ENCODE peak calls at places on chromosomes 4 and X, in nine cellular contexts. One of them, this sample, is unnamed.

GRCh38 chr4:138334346-138335016 is 92.3 kb upstream of the SLC7A11 start:
- DNase-seq in NCI-H1417: no peak
- DNase-seq in IMR-90: no peak
- DNase-seq in T-helper 2 cell: no peak
- DNase-seq in central memory CD8-positive, alpha-beta T cell: no peak
- DNase-seq in GM12891: no peak
- DNase-seq in NCI-H1694 treated with DMSO at 0.1 percent for 48 hours: no peak
- DNase-seq in G401: no peak
- DNase-seq in cortex of kidney: no peak
- DNase-seq in this sample: no peak

GRCh38 chr4:1480720-1481119 is 74.5 kb upstream of the NKX1-1 start:
- DNase-seq in NCI-H1417: no peak
- DNase-seq in IMR-90: no peak
- DNase-seq in T-helper 2 cell: no peak
- DNase-seq in central memory CD8-positive, alpha-beta T cell: no peak
- DNase-seq in GM12891: no peak
- DNase-seq in NCI-H1694 treated with DMSO at 0.1 percent for 48 hours: no peak
- DNase-seq in G401: no peak
- DNase-seq in cortex of kidney: no peak
- DNase-seq in this sample: no peak

GRCh38 chr4:43882470-43882869 is 566.1 kb downstream of the KCTD8 start:
- DNase-seq in NCI-H1417: no peak
- DNase-seq in IMR-90: no peak
- DNase-seq in T-helper 2 cell: no peak
- DNase-seq in central memory CD8-positive, alpha-beta T cell: no peak
- DNase-seq in GM12891: no peak
- DNase-seq in NCI-H1694 treated with DMSO at 0.1 percent for 48 hours: no peak
- DNase-seq in G401: no peak
- DNase-seq in cortex of kidney: no peak
- DNase-seq in this sample: no peak

GRCh38 chr4:165635261-165635838 is 237.7 kb upstream of the TLL1 start:
- DNase-seq in NCI-H1417: no peak
- DNase-seq in IMR-90: no peak
- DNase-seq in T-helper 2 cell: no peak
- DNase-seq in central memory CD8-positive, alpha-beta T cell: no peak
- DNase-seq in GM12891: no peak
- DNase-seq in NCI-H1694 treated with DMSO at 0.1 percent for 48 hours: no peak
- DNase-seq in G401: no peak
- DNase-seq in cortex of kidney: no peak
- DNase-seq in this sample: no peak

GRCh38 chr4:76276813-76277212 is 25.3 kb downstream of the FAM47E start:
- DNase-seq in NCI-H1417: no peak
- DNase-seq in IMR-90: no peak
- DNase-seq in T-helper 2 cell: peak
- DNase-seq in central memory CD8-positive, alpha-beta T cell: no peak
- DNase-seq in GM12891: no peak
- DNase-seq in NCI-H1694 treated with DMSO at 0.1 percent for 48 hours: no peak
- DNase-seq in G401: no peak
- DNase-seq in cortex of kidney: no peak
- DNase-seq in this sample: no peak

GRCh38 chr4:11073621-11074051 is 355.1 kb downstream of the HS3ST1 start:
- DNase-seq in NCI-H1417: no peak
- DNase-seq in IMR-90: no peak
- DNase-seq in T-helper 2 cell: no peak
- DNase-seq in central memory CD8-positive, alpha-beta T cell: no peak
- DNase-seq in GM12891: no peak
- DNase-seq in NCI-H1694 treated with DMSO at 0.1 percent for 48 hours: no peak
- DNase-seq in G401: peak
- DNase-seq in cortex of kidney: no peak
- DNase-seq in this sample: no peak

GRCh38 chr4:163548481-163549243 is 54.2 kb downstream of the TMA16 start:
- DNase-seq in NCI-H1417: peak
- DNase-seq in IMR-90: peak
- DNase-seq in T-helper 2 cell: peak
- DNase-seq in central memory CD8-positive, alpha-beta T cell: no peak
- DNase-seq in GM12891: no peak
- DNase-seq in NCI-H1694 treated with DMSO at 0.1 percent for 48 hours: peak
- DNase-seq in G401: peak
- DNase-seq in cortex of kidney: no peak
- DNase-seq in this sample: no peak

GRCh38 chr4:8756816-8757215 is 114.8 kb downstream of the HMX1 start:
- DNase-seq in NCI-H1417: no peak
- DNase-seq in IMR-90: no peak
- DNase-seq in T-helper 2 cell: no peak
- DNase-seq in central memory CD8-positive, alpha-beta T cell: no peak
- DNase-seq in GM12891: no peak
- DNase-seq in NCI-H1694 treated with DMSO at 0.1 percent for 48 hours: no peak
- DNase-seq in G401: no peak
- DNase-seq in cortex of kidney: no peak
- DNase-seq in this sample: no peak

GRCh38 chr4:113732-114131 is 10.6 kb upstream of the ZNF718 start:
- DNase-seq in NCI-H1417: no peak
- DNase-seq in IMR-90: no peak
- DNase-seq in T-helper 2 cell: no peak
- DNase-seq in central memory CD8-positive, alpha-beta T cell: no peak
- DNase-seq in GM12891: no peak
- DNase-seq in NCI-H1694 treated with DMSO at 0.1 percent for 48 hours: no peak
- DNase-seq in G401: no peak
- DNase-seq in cortex of kidney: no peak
- DNase-seq in this sample: no peak

GRCh38 chr4:141375855-141376254 is 155.2 kb downstream of the ZNF330 start:
- DNase-seq in NCI-H1417: peak
- DNase-seq in IMR-90: peak
- DNase-seq in T-helper 2 cell: no peak
- DNase-seq in central memory CD8-positive, alpha-beta T cell: no peak
- DNase-seq in GM12891: no peak
- DNase-seq in NCI-H1694 treated with DMSO at 0.1 percent for 48 hours: no peak
- DNase-seq in G401: no peak
- DNase-seq in cortex of kidney: no peak
- DNase-seq in this sample: no peak

GRCh38 chrX:6448003-6448402 is 86.9 kb downstream of the VCX3A start:
- DNase-seq in NCI-H1417: no peak
- DNase-seq in IMR-90: no peak
- DNase-seq in T-helper 2 cell: no peak
- DNase-seq in central memory CD8-positive, alpha-beta T cell: no peak
- DNase-seq in GM12891: no peak
- DNase-seq in NCI-H1694 treated with DMSO at 0.1 percent for 48 hours: no peak
- DNase-seq in G401: peak
- DNase-seq in cortex of kidney: no peak
- DNase-seq in this sample: no peak

GRCh38 chr4:142696334-142697122 is 149.6 kb downstream of the INPP4B start:
- DNase-seq in NCI-H1417: peak
- DNase-seq in IMR-90: no peak
- DNase-seq in T-helper 2 cell: peak
- DNase-seq in central memory CD8-positive, alpha-beta T cell: no peak
- DNase-seq in GM12891: no peak
- DNase-seq in NCI-H1694 treated with DMSO at 0.1 percent for 48 hours: no peak
- DNase-seq in G401: no peak
- DNase-seq in cortex of kidney: no peak
- DNase-seq in this sample: no peak

GRCh38 chr4:24511371-24512063 is 72.8 kb downstream of the DHX15 start:
- DNase-seq in NCI-H1417: no peak
- DNase-seq in IMR-90: peak
- DNase-seq in T-helper 2 cell: no peak
- DNase-seq in central memory CD8-positive, alpha-beta T cell: no peak
- DNase-seq in GM12891: no peak
- DNase-seq in NCI-H1694 treated with DMSO at 0.1 percent for 48 hours: no peak
- DNase-seq in G401: no peak
- DNase-seq in cortex of kidney: no peak
- DNase-seq in this sample: no peak

GRCh38 chr4:64407000-64407399 is 2.2 kb downstream of the TECRL start:
- DNase-seq in NCI-H1417: no peak
- DNase-seq in IMR-90: no peak
- DNase-seq in T-helper 2 cell: no peak
- DNase-seq in central memory CD8-positive, alpha-beta T cell: no peak
- DNase-seq in GM12891: no peak
- DNase-seq in NCI-H1694 treated with DMSO at 0.1 percent for 48 hours: no peak
- DNase-seq in G401: no peak
- DNase-seq in cortex of kidney: no peak
- DNase-seq in this sample: no peak